ENCODE peak calls at places on chromosomes 3 and 15, in six cellular contexts. E is RWPE1, T is fibroblast of pulmonary artery, I is Peyer's patch, N is heart left ventricle, U is astrocyte of the spinal cord. A is an unnamed sample.

GRCh38 chr15:52023169-52023922 is 4.3 kb downstream of the MAPK6 start:
- DNase-seq in E (no peak), T (no peak), I (no peak), N (no peak), U (no peak), A (no peak)

GRCh38 chr15:67479781-67480180 is 41.1 kb upstream of the C15orf61 start:
- DNase-seq in E (no peak), T (peak), I (no peak), N (no peak), U (peak), A (no peak)

GRCh38 chr15:60703196-60703933 is 224.4 kb upstream of the ICE2 start:
- DNase-seq in E (no peak), T (no peak), I (no peak), N (no peak), U (no peak), A (no peak)

GRCh38 chr3:28286595-28286994 is 45.2 kb downstream of the CMC1 start:
- DNase-seq in E (peak), T (peak), I (no peak), N (no peak), U (peak), A (peak)

GRCh38 chr15:49686626-49687025 is 65.8 kb downstream of the DTWD1 start:
- DNase-seq in E (peak), T (peak), I (no peak), N (no peak), U (peak), A (peak)

GRCh38 chr3:79866162-79866561 is 98.4 kb upstream of the ROBO1 start:
- DNase-seq in E (no peak), T (no peak), I (no peak), N (no peak), U (no peak), A (no peak)

GRCh38 chr3:66542153-66542552 is 41.3 kb upstream of the LRIG1 start:
- DNase-seq in E (no peak), T (no peak), I (no peak), N (no peak), U (no peak), A (no peak)

GRCh38 chr3:36895488-36896409 is 49.1 kb downstream of the TRANK1 start:
- DNase-seq in E (no peak), T (peak), I (no peak), N (no peak), U (no peak), A (no peak)

GRCh38 chr15:99734575-99734974 is 1.3 kb upstream of the LYSMD4 start:
- DNase-seq in E (no peak), T (no peak), I (peak), N (no peak), U (no peak), A (no peak)

GRCh38 chr15:91468861-91469260 is 368.8 kb downstream of the SV2B start:
- DNase-seq in E (no peak), T (no peak), I (no peak), N (no peak), U (no peak), A (no peak)

GRCh38 chr15:89299896-89300295 is 34.7 kb downstream of the POLG start:
- DNase-seq in E (no peak), T (peak), I (no peak), N (no peak), U (peak), A (peak)

GRCh38 chr15:33396457-33396856 is 85.7 kb downstream of the RYR3 start:
- DNase-seq in E (no peak), T (no peak), I (no peak), N (no peak), U (no peak), A (no peak)

GRCh38 chr15:78038585-78039247 is 38.8 kb downstream of the TBC1D2B start:
- DNase-seq in E (no peak), T (no peak), I (no peak), N (no peak), U (no peak), A (no peak)

GRCh38 chr15:55990516-55990915 is 2.9 kb downstream of the NEDD4 start:
- DNase-seq in E (no peak), T (no peak), I (no peak), N (no peak), U (no peak), A (no peak)

GRCh38 chr3:150535204-150535603 is 11.1 kb downstream of the SERP1 start:
- DNase-seq in E (no peak), T (no peak), I (no peak), N (no peak), U (no peak), A (no peak)

GRCh38 chr3:136186330-136186729 is 9.8 kb downstream of the MSL2 start:
- DNase-seq in E (no peak), T (no peak), I (peak), N (no peak), U (no peak), A (peak)

GRCh38 chr3:115792206-115792955 is 169.1 kb downstream of the GAP43 start:
- DNase-seq in E (no peak), T (no peak), I (no peak), N (no peak), U (peak), A (peak)

GRCh38 chr3:31226331-31226730 is 306.4 kb upstream of the STT3B start:
- DNase-seq in E (no peak), T (no peak), I (peak), N (no peak), U (no peak), A (no peak)

GRCh38 chr3:101878589-101878988 is 29.3 kb downstream of the NFKBIZ start:
- DNase-seq in E (no peak), T (no peak), I (no peak), N (no peak), U (no peak), A (no peak)

GRCh38 chr3:152471814-152472605 is 203.3 kb downstream of the MBNL1 start:
- DNase-seq in E (peak), T (peak), I (peak), N (peak), U (peak), A (peak)

GRCh38 chr3:71045917-71046282 is 537.6 kb downstream of the FOXP1 start:
- DNase-seq in E (no peak), T (peak), I (no peak), N (no peak), U (no peak), A (no peak)

GRCh38 chr3:8421267-8421666 is 80.4 kb upstream of the LMCD1 start:
- DNase-seq in E (no peak), T (no peak), I (no peak), N (no peak), U (no peak), A (no peak)
- TF ChIP-seq CTCF in E (no peak), T (no peak), I (no peak), N (no peak), U (no peak), A (no peak)

GRCh38 chr3:96201463-96201862 is 612.9 kb upstream of the EPHA6 start:
- DNase-seq in E (no peak), T (no peak), I (no peak), N (no peak), U (no peak), A (no peak)

GRCh38 chr3:96202181-96202580 is 612.2 kb upstream of the EPHA6 start:
- DNase-seq in E (no peak), T (no peak), I (no peak), N (no peak), U (no peak), A (no peak)

GRCh38 chr3:96200897-96201296 is 613.5 kb upstream of the EPHA6 start:
- DNase-seq in E (no peak), T (no peak), I (no peak), N (no peak), U (no peak), A (no peak)
- TF ChIP-seq CTCF in E (no peak), T (no peak), I (no peak), N (no peak), U (no peak), A (no peak)

DNA sequence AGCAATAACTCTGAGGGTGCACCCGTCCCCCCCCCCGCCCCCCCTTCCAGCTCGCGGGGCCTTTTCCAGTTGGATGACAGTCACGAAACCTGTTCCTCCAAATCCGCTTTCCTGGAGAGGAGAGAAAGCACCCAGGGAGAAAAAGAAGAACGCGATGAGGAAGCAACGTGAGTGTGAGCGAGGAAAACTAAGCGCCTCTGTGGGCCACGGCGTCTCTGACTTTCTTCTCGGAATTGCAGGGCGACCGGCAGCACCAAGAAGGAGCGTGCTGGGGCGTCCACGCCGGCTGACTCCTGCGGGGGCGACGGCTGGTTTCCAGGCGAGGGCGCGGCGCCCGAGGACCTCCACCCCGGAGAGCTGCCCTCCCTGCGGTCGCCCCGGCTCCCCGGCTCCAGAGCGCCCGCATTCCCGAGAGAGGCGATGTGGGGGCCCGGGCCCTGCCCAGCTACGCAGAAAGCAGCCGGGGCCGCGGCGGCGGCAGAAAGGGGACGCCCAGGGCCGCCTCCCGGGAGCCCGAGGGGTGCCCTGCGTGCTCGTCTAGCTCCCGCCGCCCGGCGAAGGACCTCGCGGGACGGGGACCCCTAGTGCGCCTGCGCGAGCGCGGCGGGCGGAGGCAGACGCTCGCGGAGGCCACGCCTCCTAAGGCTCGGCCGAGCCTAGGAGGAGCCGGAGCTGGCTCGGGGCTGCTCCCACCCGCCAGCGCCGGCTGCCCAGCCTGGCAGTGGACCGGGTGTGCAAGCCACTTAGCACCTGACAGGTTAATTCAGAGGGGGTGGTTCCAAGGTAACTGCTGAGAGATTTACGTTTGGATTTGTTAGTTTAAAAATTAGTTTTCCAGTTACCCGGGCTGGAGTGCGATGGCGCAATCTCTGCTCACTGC is 15.3 kb upstream of the ADIPOQ start:
- DNase-seq in E (peak), T (peak), I (peak), N (peak), U (peak), A (peak)
- TF ChIP-seq CTCF in E (no peak), T (no peak), I (no peak), N (no peak), U (no peak), A (no peak)

GRCh38 chr3:111764645-111765091 is 94.4 kb upstream of the PHLDB2 start:
- DNase-seq in E (no peak), T (peak), I (no peak), N (no peak), U (no peak), A (peak)
- TF ChIP-seq CTCF in E (no peak), T (peak), I (no peak), N (no peak), U (peak), A (peak)

GRCh38 chr3:50303038-50303815 is at the start of gene HYAL1:
- DNase-seq in E (no peak), T (peak), I (peak), N (peak), U (no peak), A (peak)
- TF ChIP-seq CTCF in E (no peak), T (peak), I (no peak), N (peak), U (no peak), A (peak)

GRCh38 chr3:127764841-127765362 is 57.4 kb downstream of the MGLL start:
- DNase-seq in E (no peak), T (no peak), I (no peak), N (no peak), U (peak), A (no peak)
- TF ChIP-seq CTCF in E (no peak), T (no peak), I (no peak), N (no peak), U (no peak), A (no peak)

A was measured in epithelial cell of esophagus.